ENCODE peak calls at places on chromosomes 7 and 10, in nine cellular contexts. W is GM23248, C is NT2/D1, Q is astrocyte, P is colonic mucosa, S is IMR-90, V is mesenchymal stem cell, B is endothelial cell of umbilical vein, E is HepG2. D is an unnamed sample.

GRCh38 chr10:26242752-26243151 is 26.2 kb downstream of the GAD2 start:
- DNase-seq in C (no peak), Q (no peak), E (no peak), W (no peak), B (no peak), P (no peak), V (no peak), S (no peak), D (no peak)

GRCh38 chr7:113015038-113015645 is 71.5 kb downstream of the GPR85 start:
- DNase-seq in S (peak; percentile 60), P (no peak), Q (peak; percentile 16), B (peak; percentile 34), W (peak; percentile 66), C (no peak), E (peak; percentile 11), V (peak; percentile 27), D (peak; percentile 81)

GRCh38 chr10:107340345-107340744 is 175.8 kb upstream of the SORCS1 start:
- DNase-seq in V (no peak), S (no peak), B (no peak), W (peak; percentile 19), E (no peak), P (no peak), C (no peak), Q (no peak), D (no peak)

GRCh38 chr10:129725011-129725410 is 239.1 kb downstream of the EBF3 start:
- DNase-seq in W (no peak), B (no peak), P (no peak), E (no peak), S (no peak), V (no peak), C (no peak), Q (no peak), D (no peak)

GRCh38 chr10:36331121-36331520 is 689.0 kb upstream of the FZD8 start:
- DNase-seq in V (no peak), B (peak; percentile 70), Q (no peak), E (no peak), P (no peak), S (no peak), W (no peak), C (no peak), D (no peak)

GRCh38 chr10:46084321-46085165 is 38.5 kb upstream of the MSMB start:
- DNase-seq in S (no peak), C (no peak), W (no peak), V (peak; percentile 69), Q (no peak), E (peak; percentile 41), P (no peak), B (no peak), D (no peak)

GRCh38 chr7:749121-749520 is 22.0 kb upstream of the PRKAR1B start:
- DNase-seq in C (no peak), W (no peak), V (no peak), E (no peak), S (no peak), B (peak; percentile 62), P (no peak), Q (no peak), D (no peak)

GRCh38 chr10:1399431-1400120 is 337.7 kb downstream of the ADARB2 start:
- DNase-seq in V (no peak), W (no peak), Q (no peak), C (no peak), B (no peak), S (no peak), P (peak; percentile 7), E (no peak), D (no peak)

GRCh38 chr7:142787034-142787768 is 16.4 kb downstream of the PRSS2 start:
- DNase-seq in E (no peak), W (no peak), C (no peak), S (no peak), V (no peak), B (no peak), P (no peak), Q (no peak), D (no peak)

GRCh38 chr7:142785841-142786250 is 15.1 kb downstream of the PRSS2 start:
- DNase-seq in E (no peak), P (no peak), Q (no peak), B (no peak), W (no peak), S (no peak), V (no peak), C (no peak), D (no peak)

GRCh38 chr7:142787783-142788182 is 17.0 kb downstream of the PRSS2 start:
- DNase-seq in S (no peak), P (no peak), W (no peak), Q (no peak), V (no peak), B (no peak), E (no peak), C (no peak), D (no peak)

GRCh38 chr7:142784096-142784495 is 13.3 kb downstream of the PRSS2 start:
- DNase-seq in E (no peak), B (no peak), Q (no peak), W (no peak), S (no peak), P (no peak), C (no peak), V (no peak), D (no peak)

DNA sequence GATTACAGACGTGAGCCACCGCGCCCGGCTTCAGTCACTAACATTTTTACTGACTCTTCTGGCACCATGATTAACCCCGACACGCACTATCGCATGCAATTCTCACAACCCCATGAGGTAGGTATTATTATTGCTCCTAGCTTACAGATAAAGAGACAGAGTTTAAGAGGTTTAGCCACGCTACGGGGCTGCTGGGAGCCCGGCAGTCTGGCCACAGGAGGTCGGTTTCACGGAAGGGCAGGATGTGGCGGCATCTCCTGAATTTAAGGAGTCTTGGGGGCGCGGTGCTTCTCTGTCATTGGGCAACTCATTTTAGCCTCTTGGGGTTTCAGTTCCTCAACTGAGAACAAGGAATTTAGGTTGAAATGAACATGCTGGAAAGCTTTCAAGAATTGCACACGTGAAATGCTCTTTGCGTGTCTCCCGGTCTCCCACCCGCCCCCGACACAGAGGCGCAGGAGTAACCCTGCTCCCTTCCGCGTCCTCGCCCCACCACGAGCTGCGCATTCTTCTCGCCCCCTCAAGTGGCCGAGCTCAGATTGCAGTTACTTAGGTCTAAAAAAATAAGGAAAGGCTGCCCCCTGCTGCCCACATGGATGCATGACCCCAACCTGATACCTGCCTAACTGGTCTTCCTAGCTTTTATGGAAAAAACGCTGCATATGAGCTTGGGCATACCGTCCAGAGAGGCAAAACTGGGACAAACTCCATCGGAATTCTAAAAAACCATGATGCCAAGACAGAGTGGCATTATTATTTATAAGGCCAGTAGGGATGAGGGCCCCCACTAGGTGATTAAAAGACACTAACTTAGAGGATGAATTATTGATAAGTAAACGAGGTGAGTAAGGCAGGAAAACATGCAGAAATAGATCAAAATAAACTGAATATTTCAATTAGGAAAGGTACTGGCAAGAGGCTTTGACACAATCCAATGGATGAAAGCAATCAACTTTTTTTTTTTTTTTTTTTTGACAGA is 12.4 kb downstream of the PRSS2 start:
- DNase-seq in P (peak; percentile 86), C (peak; percentile 92), S (peak; percentile 89), Q (peak; percentile 77), E (peak; percentile 83), V (peak; percentile 88), B (peak; percentile 88), W (peak; percentile 95), D (peak; percentile 97)
- H3K9ac ChIP-seq in P (no peak overlapping the region), C (no peak overlapping the region), S (no peak overlapping the region), Q (peak overlapping the region; percentile 63), E (no peak overlapping the region), V (peak overlapping the region; percentile 72), B (peak overlapping the region; percentile 49), W (peak overlapping the region; percentile 48), D (peak overlapping the region; percentile 60)

GRCh38 chr10:77479586-77479985 is 158.0 kb downstream of the KCNMA1 start:
- DNase-seq in P (no peak), S (no peak), Q (no peak), V (no peak), E (no peak), B (no peak), W (no peak), C (no peak), D (no peak)

GRCh38 chr10:77485847-77486246 is 151.8 kb downstream of the KCNMA1 start:
- DNase-seq in Q (no peak), V (no peak), W (no peak), B (no peak), E (no peak), C (no peak), P (no peak), S (no peak), D (no peak)

GRCh38 chr10:77486511-77486910 is 151.1 kb downstream of the KCNMA1 start:
- DNase-seq in S (no peak), V (no peak), C (no peak), E (no peak), P (no peak), B (no peak), Q (no peak), W (no peak), D (no peak)

GRCh38 chr10:77478248-77478963 is 159.2 kb downstream of the KCNMA1 start:
- DNase-seq in E (no peak), V (peak; percentile 87), C (no peak), Q (peak; percentile 92), S (peak; percentile 96), P (no peak), B (no peak), W (peak; percentile 92), D (peak; percentile 73)

DNA sequence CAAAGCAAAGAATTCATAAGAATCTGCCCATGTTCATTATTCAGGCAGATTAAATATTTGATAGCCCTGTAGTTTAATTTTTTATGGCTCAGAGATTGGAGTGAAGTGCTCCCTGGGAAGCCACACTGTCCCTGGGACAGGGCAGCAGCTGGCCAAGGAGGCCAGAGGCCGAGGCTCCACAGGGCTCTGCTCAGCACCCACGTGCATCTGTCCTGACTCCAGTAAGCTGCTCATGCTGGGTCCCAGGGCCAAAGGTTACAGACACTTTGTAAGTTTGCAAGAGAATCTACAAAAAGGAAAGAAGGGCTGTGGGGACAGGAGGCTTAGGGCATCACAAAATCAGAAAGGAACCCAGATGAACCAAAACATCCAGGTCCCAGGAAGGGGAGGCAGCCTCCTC is 155.5 kb downstream of the KCNMA1 start:
- DNase-seq in S (no peak), W (no peak), C (no peak), Q (no peak), P (no peak), V (no peak), B (no peak), E (no peak), D (no peak)
- H3K36me3 ChIP-seq in S (no peaks in the 10 kb centered on the region), W (no peaks in the 10 kb centered on the region), C (no peaks in the 10 kb centered on the region), Q (no peaks in the 10 kb centered on the region), P (no peaks in the 10 kb centered on the region), V (no peaks in the 10 kb centered on the region), B (no peaks in the 10 kb centered on the region), E (no peaks in the 10 kb centered on the region), D (no peaks in the 10 kb centered on the region)

GRCh38 chr10:95770084-95770720 is 14.2 kb downstream of the ENTPD1 start:
- DNase-seq in C (no peak), V (no peak), E (no peak), Q (no peak), B (no peak), P (no peak), S (no peak), W (no peak), D (no peak)

DNA sequence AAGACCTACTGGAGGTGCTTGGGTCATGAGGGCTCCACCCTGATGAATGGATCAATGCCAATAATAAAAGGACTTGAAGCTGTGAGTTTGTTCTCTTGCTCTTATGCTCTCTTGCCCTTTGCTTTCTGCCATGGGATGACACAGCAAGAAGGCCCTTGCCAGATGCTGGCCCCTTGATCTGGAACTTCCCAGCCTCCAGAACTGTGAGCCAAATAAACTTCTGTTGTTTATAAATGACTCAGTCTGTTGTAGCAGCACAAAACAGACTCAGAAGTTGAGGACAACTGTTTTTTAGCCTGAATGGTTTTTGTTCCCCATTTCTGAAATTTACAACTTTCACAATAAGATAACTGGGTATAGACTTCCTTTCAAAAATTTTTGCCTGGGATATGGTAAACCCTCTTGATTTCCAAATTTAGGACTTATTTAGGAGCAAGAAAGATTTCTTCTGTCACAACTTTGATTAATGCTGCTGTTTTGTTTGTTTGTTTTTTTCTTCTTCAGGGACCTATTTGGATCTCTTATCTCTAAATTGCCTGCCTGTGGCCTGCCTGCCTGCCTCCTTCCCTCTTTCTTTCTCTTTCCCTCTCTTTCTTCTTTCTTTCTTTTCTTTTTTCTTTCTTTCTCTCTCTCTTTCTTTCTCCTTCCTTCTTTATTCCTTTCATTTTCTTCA is 12.1 kb downstream of the ENTPD1 start:
- DNase-seq in E (no peak), B (peak; percentile 70), W (peak; percentile 37), P (no peak), Q (no peak), C (no peak), S (peak; percentile 66), V (peak; percentile 95), D (peak; percentile 58)
- H3K4me3 ChIP-seq in E (no peak overlapping the region), B (no peak overlapping the region), W (no peak overlapping the region), P (no peak overlapping the region), Q (no peak overlapping the region), C (no peak overlapping the region), S (no peak overlapping the region), V (no peak overlapping the region), D (no peak overlapping the region)

GRCh38 chr7:150994141-150994837 is 3.5 kb downstream of the NOS3 start:
- DNase-seq in B (peak; percentile 90), E (no peak), Q (no peak), S (no peak), W (no peak), P (no peak), C (no peak), V (no peak), D (no peak)
- H3K9ac ChIP-seq in B (no peak overlapping the region), E (no peak overlapping the region), Q (no peak overlapping the region), S (no peak overlapping the region), W (no peak overlapping the region), P (no peak overlapping the region), C (no peak overlapping the region), V (no peak overlapping the region), D (no peak overlapping the region)